ENCODE peak calls at places on chromosomes 3 and 15, in ten cellular contexts. M is AG04450, L is neural progenitor cell, W is breast epithelium, U is neuronal stem cell, X is spleen, D is IMR-90, R is thoracic aorta, P is trophoblast cell, T is stomach. Q is an unnamed sample.

GRCh38 chr15:65377105-65377975 is 462 bp downstream of the IGDCC3 start:
- DNase-seq in M (no peak), L (peak; percentile 83), W (no peak), U (no peak), X (no peak), D (no peak), R (no peak), P (peak; percentile 31), T (no peak), Q (peak; percentile 48)

GRCh38 chr15:66130496-66131014 is 123.0 kb downstream of the MEGF11 start:
- DNase-seq in M (no peak), L (no peak), W (no peak), U (no peak), X (no peak), D (no peak), R (no peak), P (no peak), T (no peak), Q (no peak)

GRCh38 chr3:102123590-102124190 is 274.4 kb downstream of the NFKBIZ start:
- DNase-seq in M (no peak), L (no peak), W (no peak), U (no peak), X (no peak), D (peak; percentile 21), R (no peak), P (peak; percentile 31), T (no peak), Q (no peak)

GRCh38 chr15:81301815-81302399 is 22.0 kb downstream of the STARD5 start:
- DNase-seq in M (no peak), L (no peak), W (no peak), U (no peak), X (peak; percentile 91), D (no peak), R (no peak), P (peak; percentile 21), T (peak; percentile 44), Q (no peak)

GRCh38 chr3:148950806-148951205 is 40.5 kb upstream of the GYG1 start:
- DNase-seq in M (no peak), L (no peak), W (no peak), U (no peak), X (no peak), D (peak; percentile 21), R (no peak), P (peak; percentile 15), T (no peak), Q (no peak)

GRCh38 chr15:92942706-92943105 is 42.6 kb downstream of the CHD2 start:
- DNase-seq in M (no peak), L (no peak), W (no peak), U (no peak), X (no peak), D (no peak), R (no peak), P (peak; percentile 43), T (no peak), Q (no peak)

GRCh38 chr3:19171794-19172193 is 23.5 kb downstream of the KCNH8 start:
- DNase-seq in M (no peak), L (no peak), W (no peak), U (no peak), X (no peak), D (no peak), R (no peak), P (no peak), T (no peak), Q (no peak)

GRCh38 chr3:27488821-27489220 is 4.6 kb upstream of the SLC4A7 start:
- DNase-seq in M (no peak), L (no peak), W (no peak), U (no peak), X (no peak), D (no peak), R (no peak), P (no peak), T (no peak), Q (no peak)

GRCh38 chr3:53238881-53239280 is 16.9 kb downstream of the TKT start:
- DNase-seq in M (no peak), L (no peak), W (no peak), U (no peak), X (no peak), D (no peak), R (no peak), P (no peak), T (no peak), Q (no peak)

GRCh38 chr3:197027896-197028710 is 1.5 kb downstream of the MELTF start:
- DNase-seq in M (no peak), L (no peak), W (no peak), U (no peak), X (no peak), D (no peak), R (no peak), P (no peak), T (no peak), Q (no peak)

GRCh38 chr15:81363261-81363660 is 10.8 kb downstream of the TMC3 start:
- DNase-seq in M (no peak), L (no peak), W (no peak), U (no peak), X (no peak), D (no peak), R (no peak), P (no peak), T (no peak), Q (no peak)

GRCh38 chr3:2921903-2922302 is 188.3 kb downstream of the IL5RA start:
- DNase-seq in M (no peak), L (peak; percentile 21), W (no peak), U (no peak), X (no peak), D (no peak), R (no peak), P (peak; percentile 7), T (no peak), Q (peak; percentile 38)

GRCh38 chr3:70919091-70919490 is 606.7 kb upstream of the MDFIC2 start:
- DNase-seq in M (no peak), L (no peak), W (no peak), U (no peak), X (no peak), D (peak; percentile 20), R (no peak), P (no peak), T (no peak), Q (no peak)

GRCh38 chr3:4582634-4583033 is 89.5 kb downstream of the ITPR1 start:
- DNase-seq in M (no peak), L (no peak), W (no peak), U (no peak), X (no peak), D (peak; percentile 27), R (no peak), P (peak; percentile 10), T (no peak), Q (peak; percentile 69)

GRCh38 chr3:194664857-194665256 is 7.1 kb downstream of the LSG1 start:
- DNase-seq in M (no peak), L (no peak), W (no peak), U (no peak), X (no peak), D (no peak), R (no peak), P (no peak), T (no peak), Q (no peak)

GRCh38 chr3:70064194-70064787 is 64.8 kb downstream of the SAMMSON start:
- DNase-seq in M (peak; percentile 7), L (peak; percentile 47), W (no peak), U (peak; percentile 36), X (no peak), D (peak; percentile 38), R (no peak), P (peak; percentile 72), T (no peak), Q (peak; percentile 62)

DNA sequence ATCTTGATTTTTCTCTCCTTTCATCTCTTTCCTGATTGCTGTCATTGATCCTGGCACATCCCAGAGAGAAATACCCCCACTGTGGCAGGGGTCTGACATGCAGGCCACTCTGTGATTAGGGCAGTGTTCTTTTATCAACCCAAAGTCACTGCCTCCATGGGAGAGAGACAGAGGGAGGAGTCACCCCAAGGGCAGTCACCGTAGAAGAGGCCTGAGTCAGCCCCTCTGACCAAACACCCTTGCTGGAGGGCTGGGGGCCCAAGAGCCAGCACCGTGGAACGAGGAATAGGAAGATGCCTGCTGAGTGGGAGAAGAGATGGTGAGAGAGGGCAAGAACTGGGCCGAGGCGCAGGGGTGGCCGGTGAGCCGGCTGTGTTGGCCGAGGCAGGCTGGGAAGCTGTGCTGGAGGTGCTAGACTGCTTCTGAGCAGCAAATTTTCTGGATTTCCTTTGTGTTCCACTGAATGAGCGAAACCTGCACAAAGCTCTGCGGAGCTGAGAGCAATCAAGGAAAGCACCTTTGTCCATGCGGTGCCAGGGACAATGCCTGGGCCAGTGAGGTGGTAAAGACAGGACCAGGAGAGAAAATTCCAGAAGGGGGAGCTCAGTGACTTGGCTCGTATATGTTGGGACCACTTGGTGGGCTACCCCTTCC is 103.8 kb downstream of the ADCY5 start:
- DNase-seq in M (no peak), L (peak; percentile 21), W (no peak), U (no peak), X (peak; percentile 44), D (no peak), R (no peak), P (peak; percentile 18), T (no peak), Q (no peak)
- H3K27me3 ChIP-seq in M (peaks cover 60% of the 10 kb centered on the region), L (no peaks in the 10 kb centered on the region), W (no peaks in the 10 kb centered on the region), U (no peaks in the 10 kb centered on the region), X (no peaks in the 10 kb centered on the region), D (peaks cover 61% of the 10 kb centered on the region), R (no peaks in the 10 kb centered on the region), P (no peaks in the 10 kb centered on the region), T (no peaks in the 10 kb centered on the region), Q (no peaks in the 10 kb centered on the region)

DNA sequence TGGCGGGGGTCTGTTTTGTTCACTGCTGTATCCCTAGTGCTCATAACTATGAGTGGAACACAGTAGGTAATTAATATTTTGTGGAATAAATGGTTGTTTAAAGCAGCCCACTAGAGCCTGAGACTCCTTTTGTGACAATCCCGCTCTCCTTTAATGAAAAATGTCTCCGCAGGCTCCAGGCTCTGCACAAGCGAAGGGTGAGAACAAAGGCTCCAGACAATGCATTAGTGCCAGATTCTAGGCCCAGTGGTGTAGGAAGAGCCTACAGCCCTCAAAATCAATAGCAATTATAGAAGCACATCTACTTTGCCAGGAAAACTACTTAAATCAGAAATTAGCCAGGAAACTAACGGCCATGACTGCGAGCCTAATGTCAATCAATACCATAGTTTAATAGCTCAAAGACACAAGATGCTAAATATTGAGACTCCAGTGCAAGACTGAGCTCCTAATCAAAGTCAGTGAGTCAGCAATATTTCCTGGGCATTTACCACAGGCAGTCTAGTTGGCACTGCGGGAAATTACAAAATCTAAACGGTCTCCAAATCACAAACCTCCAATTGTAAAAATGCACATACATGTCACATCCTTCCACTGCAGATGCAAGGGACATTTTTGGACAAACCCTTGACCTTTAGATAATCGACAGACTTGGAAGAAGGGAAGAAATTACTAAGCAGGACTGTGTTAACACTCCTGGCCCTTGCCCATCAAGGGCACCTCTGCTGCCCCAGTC is 2.3 kb downstream of the ANXA2 start:
- DNase-seq in M (no peak), L (peak; percentile 63), W (no peak), U (no peak), X (no peak), D (no peak), R (no peak), P (no peak), T (no peak), Q (no peak)
- H3K4me3 ChIP-seq in M (peak overlapping the region; percentile 96), L (no peak overlapping the region), W (peak overlapping the region; percentile 83), U (no peak overlapping the region), X (peak overlapping the region; percentile 90), D (peak overlapping the region; percentile 26), R (peak overlapping the region; percentile 97), P (no peak overlapping the region), T (peak overlapping the region; percentile 86), Q (no peak overlapping the region)

GRCh38 chr15:60539017-60539416 is 60.1 kb upstream of the ICE2 start:
- DNase-seq in M (no peak), L (no peak), W (no peak), U (no peak), X (no peak), D (no peak), R (no peak), P (no peak), T (no peak), Q (no peak)
- H3K27ac ChIP-seq in M (no peak overlapping the region), L (no peak overlapping the region), W (no peak overlapping the region), U (no peak overlapping the region), X (no peak overlapping the region), D (no peak overlapping the region), R (no peak overlapping the region), P (no peak overlapping the region), T (no peak overlapping the region), Q (no peak overlapping the region)

GRCh38 chr3:9253327-9253726 is 3.9 kb upstream of the SRGAP3 start:
- DNase-seq in M (no peak), L (no peak), W (no peak), U (no peak), X (no peak), D (peak; percentile 3), R (no peak), P (peak; percentile 95), T (no peak), Q (no peak)
- H3K27me3 ChIP-seq in M (peaks cover 9% of the 10 kb centered on the region), L (no peaks in the 10 kb centered on the region), W (no peaks in the 10 kb centered on the region), U (no peaks in the 10 kb centered on the region), X (no peaks in the 10 kb centered on the region), D (peaks cover 5% of the 10 kb centered on the region), R (no peaks in the 10 kb centered on the region), P (no peaks in the 10 kb centered on the region), T (no peaks in the 10 kb centered on the region), Q (peaks cover 4% of the 10 kb centered on the region)